ENCODE peak calls at places on chromosomes 13 and 19, in six cellular contexts. R is brain microvascular endothelial cell, S is osteocyte, N is GM06990, K is left lung, X is cardiac fibroblast. T is an unnamed sample.

GRCh38 chr19:41172297-41173164 is 20.5 kb upstream of the CYP2S1 start:
- DNase-seq in R (no peak), X (no peak), N (no peak), K (no peak), S (no peak), T (no peak)

GRCh38 chr19:38388310-38389100 is at the start of gene SPRED3:
- DNase-seq in X (no peak), R (no peak), S (no peak), K (peak), N (no peak), T (no peak)

GRCh38 chr13:101512650-101513049 is 60.2 kb downstream of the ITGBL1 start:
- DNase-seq in N (no peak), X (peak), S (no peak), K (no peak), R (peak), T (no peak)

GRCh38 chr19:1318678-1319471 is 33.2 kb downstream of the EFNA2 start:
- DNase-seq in S (no peak), K (peak), X (no peak), R (no peak), N (no peak), T (no peak)

GRCh38 chr19:58558066-58558622 is at the start of gene UBE2M:
- DNase-seq in S (no peak), K (peak), X (peak), R (no peak), N (no peak), T (no peak)

GRCh38 chr13:21009036-21009435 is 52.4 kb downstream of the LATS2 start:
- DNase-seq in S (peak), X (no peak), R (no peak), K (no peak), N (no peak), T (no peak)

GRCh38 chr19:34217952-34218817 is 36.2 kb upstream of the GARRE1 start:
- DNase-seq in S (no peak), N (peak), X (peak), K (no peak), R (peak), T (no peak)

GRCh38 chr13:23513460-23513859 is 56.8 kb upstream of the TNFRSF19 start:
- DNase-seq in K (no peak), N (no peak), X (no peak), R (no peak), S (no peak), T (no peak)

GRCh38 chr19:21202865-21203494 is 61.1 kb downstream of the ZNF431 start:
- DNase-seq in N (no peak), K (no peak), R (no peak), S (no peak), X (peak), T (no peak)

GRCh38 chr13:37134411-37135041 is 29.1 kb upstream of the CSNK1A1L start:
- DNase-seq in N (no peak), R (peak), X (peak), S (no peak), K (no peak), T (no peak)

GRCh38 chr19:5829567-5830315 is 9.8 kb downstream of the FUT6 start:
- DNase-seq in N (no peak), X (no peak), R (no peak), S (no peak), K (no peak), T (no peak)

GRCh38 chr19:33199441-33200265 is 5.5 kb downstream of the LRP3 start:
- DNase-seq in X (peak), S (no peak), R (no peak), K (peak), N (no peak), T (no peak)

GRCh38 chr13:26558074-26558805 is 757 bp downstream of the WASF3 start:
- DNase-seq in N (no peak), K (peak), X (peak), S (no peak), R (no peak), T (no peak)

GRCh38 chr13:114143806-114144605 is 11.6 kb upstream of the RASA3 start:
- DNase-seq in S (no peak), R (no peak), N (peak), K (peak), X (no peak), T (peak)

GRCh38 chr19:43784251-43784980 is 3.6 kb upstream of the KCNN4 start:
- DNase-seq in X (peak), N (no peak), K (peak), R (peak), S (no peak), T (peak)

GRCh38 chr19:46133101-46133627 is 8.7 kb upstream of the IGFL3 start:
- DNase-seq in K (no peak), X (peak), S (no peak), R (peak), N (no peak), T (no peak)

GRCh38 chr13:27920677-27921420 is 1.0 kb downstream of the PDX1 start:
- DNase-seq in X (no peak), N (no peak), K (no peak), S (no peak), R (no peak), T (peak)

GRCh38 chr19:37930416-37930815 is 23.4 kb downstream of the SIPA1L3 start:
- DNase-seq in K (no peak), N (no peak), S (no peak), X (peak), R (peak), T (no peak)

GRCh38 chr13:61466280-61466679 is 50.6 kb upstream of the PCDH20 start:
- DNase-seq in R (no peak), X (no peak), N (no peak), S (no peak), K (no peak), T (no peak)

GRCh38 chr13:110213461-110214074 is 93.4 kb downstream of the COL4A1 start:
- DNase-seq in K (no peak), N (no peak), R (no peak), X (no peak), S (peak), T (no peak)

GRCh38 chr19:2888739-2889224 is 11.9 kb upstream of the ZNF57 start:
- DNase-seq in K (peak), S (no peak), N (no peak), R (no peak), X (no peak), T (peak)

GRCh38 chr19:2883686-2884439 is 16.7 kb downstream of the ZNF556 start:
- DNase-seq in N (no peak), K (no peak), X (no peak), S (no peak), R (no peak), T (no peak)

GRCh38 chr19:2885736-2886135 is 15.0 kb upstream of the ZNF57 start:
- DNase-seq in N (no peak), X (no peak), S (no peak), R (no peak), K (no peak), T (no peak)

GRCh38 chr19:2887391-2887914 is 13.3 kb upstream of the ZNF57 start:
- DNase-seq in N (no peak), X (peak), K (no peak), R (peak), S (no peak), T (peak)
- TF ChIP-seq CTCF in N (peak), X (peak), K (peak), R (peak), S (peak), T (no peak)

GRCh38 chr19:8696993-8697392 is 1.6 kb downstream of the ACTL9 start:
- DNase-seq in R (no peak), S (no peak), K (no peak), N (no peak), X (no peak), T (no peak)

GRCh38 chr19:8695911-8696310 is 2.7 kb downstream of the ACTL9 start:
- DNase-seq in S (peak), K (no peak), N (no peak), X (no peak), R (no peak), T (no peak)

GRCh38 chr19:8698433-8699063 is at the start of gene ACTL9:
- DNase-seq in S (peak), X (no peak), K (no peak), N (no peak), R (no peak), T (no peak)

GRCh38 chr19:8699908-8700307 is 1.3 kb upstream of the ACTL9 start:
- DNase-seq in S (peak), R (no peak), N (no peak), X (no peak), K (no peak), T (no peak)

DNA sequence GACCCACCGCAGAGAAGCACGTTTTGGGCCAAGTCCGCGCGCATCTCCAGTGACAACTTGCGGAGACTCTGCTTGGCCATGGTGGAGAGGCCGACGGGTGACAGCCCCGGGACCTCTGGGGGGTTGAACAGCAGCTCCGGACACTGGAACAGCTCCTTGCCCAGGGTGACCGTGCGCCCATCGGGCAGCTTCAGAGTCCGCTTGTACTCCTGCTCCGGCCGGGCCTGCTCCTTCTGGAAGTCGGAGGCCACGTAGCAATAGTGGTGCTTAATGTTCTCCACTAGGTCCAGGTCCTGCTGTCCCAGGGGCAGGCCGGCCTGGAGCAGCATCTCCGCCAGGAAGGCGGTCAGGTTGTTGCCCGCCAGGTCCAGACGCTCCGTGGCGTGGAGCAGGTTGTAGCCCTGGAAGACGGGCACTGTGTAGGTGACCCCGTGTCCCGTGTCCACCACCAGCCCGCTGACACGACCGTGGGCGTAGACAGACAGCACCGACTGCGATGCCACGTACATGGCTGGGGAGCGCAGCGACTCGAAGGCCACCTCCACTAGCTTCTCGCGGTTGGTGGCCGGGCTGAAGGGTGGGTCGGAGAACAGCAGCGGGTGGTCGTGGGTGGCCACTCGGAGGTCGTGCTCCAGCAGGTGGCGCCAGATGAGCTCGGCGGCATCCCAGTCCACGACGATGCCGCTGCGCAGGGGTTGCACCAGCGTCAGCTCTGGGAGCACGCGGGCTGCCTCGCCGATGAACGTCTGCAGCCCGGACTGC is 743 bp downstream of the ACTL9 start:
- DNase-seq in R (no peak), S (peak), K (peak), N (no peak), X (no peak), T (no peak)
- TF ChIP-seq CTCF in R (no peak), S (no peak), K (no peak), N (peak), X (no peak), T (no peak)

DNA sequence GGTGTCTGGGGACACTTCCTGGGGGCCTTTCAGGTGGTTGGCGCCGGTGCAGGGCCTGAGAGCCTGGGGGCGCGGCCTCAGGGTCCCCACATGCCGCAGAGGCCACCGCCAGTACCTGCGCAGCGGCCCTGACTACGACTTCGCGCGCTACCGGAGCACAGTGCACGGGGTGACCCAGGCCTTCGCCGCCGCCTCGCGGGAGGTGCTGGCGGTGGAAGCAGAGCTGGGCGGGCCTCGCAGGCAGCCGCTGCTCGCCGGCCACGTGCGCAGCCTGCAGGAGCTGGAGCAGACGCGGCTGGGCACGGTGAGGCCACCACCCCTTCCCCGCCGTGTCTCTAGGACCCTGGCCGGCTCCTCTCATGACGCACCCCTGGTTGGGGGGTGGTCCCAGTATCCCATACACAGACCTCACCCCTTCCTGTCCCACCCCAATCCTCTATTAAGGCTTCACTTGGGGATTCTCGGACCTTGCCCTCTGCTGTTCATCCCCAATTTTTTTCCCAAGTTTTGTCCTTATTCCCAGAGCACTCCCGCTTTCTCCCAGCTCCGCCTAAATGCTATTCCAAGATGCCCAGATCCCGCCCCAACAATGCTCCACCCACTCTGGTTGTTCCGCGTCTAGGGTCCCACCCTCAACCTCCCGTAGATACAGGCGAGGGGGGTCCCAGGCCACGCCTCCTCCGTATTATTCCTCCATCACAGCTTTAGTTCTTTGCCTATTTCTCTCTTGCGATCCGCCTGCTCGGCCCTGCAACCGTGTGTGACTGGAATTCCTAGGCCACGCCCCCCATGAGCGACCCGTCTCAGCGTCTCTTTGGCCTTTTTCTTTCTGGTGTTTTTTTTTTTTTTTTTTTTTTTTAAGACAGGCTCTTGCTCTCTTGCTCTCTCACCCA is 1.0 kb downstream of the REX1BD start:
- DNase-seq in K (peak), X (peak), N (no peak), S (no peak), R (peak), T (no peak)
- TF ChIP-seq CTCF in K (peak), X (no peak), N (peak), S (peak), R (no peak), T (no peak)

DNA sequence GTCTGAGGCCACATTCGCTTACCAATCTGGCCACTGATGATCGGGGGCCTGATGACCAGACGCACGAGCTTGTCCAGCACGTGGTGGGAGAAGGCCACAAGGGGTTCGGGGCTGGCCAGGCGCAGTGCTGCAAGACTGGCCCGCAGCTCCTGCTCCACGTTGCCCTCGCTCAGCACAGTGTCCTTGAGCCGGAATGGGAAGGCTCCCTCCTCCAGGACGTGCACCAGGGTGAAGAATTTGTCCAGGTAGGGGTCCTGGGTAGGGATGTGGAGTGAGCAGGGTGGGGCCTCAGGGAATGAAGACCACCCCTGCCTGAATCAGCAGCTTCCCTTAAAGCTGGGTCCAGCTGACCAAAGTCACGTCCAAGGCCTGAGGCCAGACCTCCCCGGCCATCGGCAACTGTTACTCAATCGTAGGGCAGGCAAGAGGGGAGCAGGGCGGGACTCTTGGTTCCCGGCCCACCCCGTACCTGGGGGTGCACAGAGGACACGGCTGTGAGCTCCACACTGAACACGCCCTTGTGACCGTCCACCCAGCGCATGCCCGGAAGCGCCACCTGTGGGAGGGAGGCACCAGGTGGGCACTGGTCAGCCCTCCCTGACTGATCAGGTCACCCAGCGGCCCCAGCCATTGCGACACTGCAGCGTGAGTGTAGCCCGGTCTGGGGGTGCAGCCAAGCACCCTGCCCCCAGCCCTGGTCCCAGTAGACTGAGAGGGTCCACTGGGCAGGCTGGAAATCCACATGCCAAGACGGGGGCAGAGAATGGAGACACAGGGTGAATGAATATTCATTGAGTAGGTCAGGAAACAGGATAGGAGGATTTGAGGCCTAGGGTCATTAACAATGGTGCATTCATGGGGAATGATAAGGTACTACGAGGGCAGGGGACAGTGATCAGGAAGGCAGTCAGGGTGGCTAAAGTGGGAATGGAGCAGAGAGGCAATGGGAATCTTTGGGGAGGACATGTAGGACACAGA is 2.8 kb upstream of the ANGPTL8 start:
- DNase-seq in X (no peak), S (no peak), K (no peak), R (no peak), N (no peak), T (no peak)
- TF ChIP-seq CTCF in X (no peak), S (no peak), K (no peak), R (no peak), N (no peak), T (no peak)

GRCh38 chr19:9961103-9961502 is 24.8 kb upstream of the OLFM2 start:
- DNase-seq in S (no peak), R (no peak), X (no peak), N (no peak), K (no peak), T (no peak)

GRCh38 chr19:9953802-9954542 is 17.7 kb upstream of the OLFM2 start:
- DNase-seq in N (no peak), S (no peak), X (no peak), R (no peak), K (no peak), T (no peak)

GRCh38 chr19:9962623-9963290 is 26.4 kb upstream of the OLFM2 start:
- DNase-seq in S (no peak), X (no peak), K (no peak), N (no peak), R (no peak), T (no peak)

GRCh38 chr19:9956956-9957355 is 20.6 kb upstream of the OLFM2 start:
- DNase-seq in S (no peak), R (no peak), N (no peak), X (peak), K (no peak), T (no peak)

DNA sequence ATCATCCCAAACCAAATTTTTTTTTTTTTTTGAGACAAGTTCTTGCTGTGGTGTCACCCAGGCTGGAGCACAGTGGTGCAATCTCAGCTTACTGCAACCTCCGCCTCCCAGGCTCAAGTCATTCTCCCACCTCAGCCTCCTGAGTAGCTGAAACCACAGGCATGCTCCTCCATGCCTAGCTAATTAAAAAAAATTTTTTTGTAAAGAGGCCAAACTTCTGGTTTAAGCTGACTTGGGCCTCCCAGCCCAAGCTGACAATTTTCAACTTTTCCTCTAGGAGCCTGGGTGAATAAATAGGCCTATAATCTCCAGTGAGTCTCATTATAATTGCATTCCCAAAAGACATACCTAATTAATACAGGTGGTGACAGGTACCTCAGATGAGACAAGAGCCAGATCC is 22.1 kb upstream of the OLFM2 start:
- DNase-seq in X (peak), R (peak), K (no peak), N (no peak), S (no peak), T (no peak)
- TF ChIP-seq CTCF in X (no peak), R (no peak), K (no peak), N (no peak), S (no peak), T (no peak)

DNA sequence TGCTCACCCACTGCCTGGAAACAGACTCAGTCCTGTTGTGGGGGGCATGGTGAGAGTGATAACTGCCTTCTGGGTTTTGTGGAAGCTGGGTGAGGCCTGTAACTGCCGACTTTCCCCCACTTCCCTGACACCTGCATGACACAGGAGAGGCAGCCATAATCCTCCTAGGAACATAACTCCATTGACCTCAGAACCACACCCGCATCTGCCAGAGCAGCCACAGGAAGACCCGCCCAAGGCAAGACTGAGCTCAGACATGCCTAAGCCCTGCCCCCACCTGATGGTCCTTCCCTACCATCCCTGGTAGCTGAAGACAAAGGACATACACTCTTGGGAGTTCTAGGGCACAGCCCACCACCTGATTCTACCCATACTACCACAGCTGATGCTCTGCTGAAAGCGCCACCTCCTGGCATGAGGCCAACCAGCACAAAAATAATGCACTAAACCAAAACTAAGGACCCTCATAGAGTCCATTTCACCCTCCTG is 326.7 kb downstream of the RBM26 start:
- DNase-seq in X (no peak), R (no peak), S (no peak), N (no peak), K (no peak), T (no peak)
- TF ChIP-seq CTCF in X (no peak), R (no peak), S (no peak), N (no peak), K (no peak), T (no peak)

T was measured in activated B cell treated with CpG ODN at 0.5 μM for 24 hours.